ENCODE peak calls at places on chromosomes 3 and 15, in ten cellular contexts. D is WTC11; U is activated T-cell treated with anti-CD3 and anti-CD28 coated beads, Interleukin-2, amount 50 U/mL, for 1 hour; P is stimulated activated CD8-positive, alpha-beta memory T cell treated with anti-CD3 and anti-CD28 coated beads, Interleukin-15, amount 100 ng/mL, for 4 hours; G is GM03348; W is NCI-H1092; K is stomach; O is bronchial epithelial cell; Y is hypothalamus; T is heart left ventricle. R is an unnamed sample.

GRCh38 chr3:10393514-10393913 is 72.6 kb upstream of the SEC13 start:
- DNase-seq in D (no peak), U (no peak), P (no peak), G (no peak), W (no peak), K (no peak), O (no peak), Y (no peak), T (no peak), R (no peak)

GRCh38 chr15:59792359-59792758 is 103.2 kb upstream of the BNIP2 start:
- DNase-seq in D (no peak), U (peak), P (no peak), G (no peak), W (no peak), K (no peak), O (no peak), Y (no peak), T (no peak), R (no peak)

GRCh38 chr3:73210759-73211158 is 149.3 kb downstream of the EBLN2 start:
- DNase-seq in D (no peak), U (no peak), P (no peak), G (no peak), W (no peak), K (no peak), O (no peak), Y (no peak), T (no peak), R (no peak)

GRCh38 chr15:29364429-29365078 is 94.9 kb upstream of the NSMCE3 start:
- DNase-seq in D (peak), U (no peak), P (no peak), G (peak), W (no peak), K (no peak), O (peak), Y (no peak), T (no peak), R (peak)

GRCh38 chr3:122609798-122610559 is 32.5 kb downstream of the PARP15 start:
- DNase-seq in D (no peak), U (no peak), P (no peak), G (peak), W (no peak), K (no peak), O (peak), Y (no peak), T (no peak), R (peak)

GRCh38 chr3:143814358-143814968 is 33.8 kb downstream of the SLC9A9 start:
- DNase-seq in D (no peak), U (no peak), P (no peak), G (no peak), W (no peak), K (no peak), O (no peak), Y (no peak), T (no peak), R (no peak)

GRCh38 chr15:38144921-38145320 is 107.7 kb upstream of the SPRED1 start:
- DNase-seq in D (no peak), U (no peak), P (no peak), G (peak), W (no peak), K (no peak), O (peak), Y (no peak), T (no peak), R (peak)

GRCh38 chr3:55012091-55012490 is 84.2 kb upstream of the LRTM1 start:
- DNase-seq in D (no peak), U (no peak), P (no peak), G (no peak), W (no peak), K (no peak), O (no peak), Y (no peak), T (no peak), R (no peak)

GRCh38 chr3:5188419-5189405 is 1.2 kb downstream of the EDEM1 start:
- DNase-seq in D (no peak), U (peak), P (peak), G (peak), W (no peak), K (peak), O (peak), Y (no peak), T (no peak), R (no peak)

GRCh38 chr15:97077930-97078329 is 747.4 kb downstream of the NR2F2 start:
- DNase-seq in D (no peak), U (no peak), P (no peak), G (no peak), W (no peak), K (no peak), O (no peak), Y (no peak), T (no peak), R (no peak)

GRCh38 chr3:129756871-129757270 is 136.6 kb downstream of the TMCC1 start:
- DNase-seq in D (no peak), U (no peak), P (no peak), G (peak), W (no peak), K (no peak), O (no peak), Y (no peak), T (no peak), R (no peak)

GRCh38 chr3:150307862-150308261 is 100.2 kb upstream of the TSC22D2 start:
- DNase-seq in D (no peak), U (no peak), P (no peak), G (no peak), W (no peak), K (no peak), O (no peak), Y (no peak), T (no peak), R (no peak)

GRCh38 chr3:12679468-12679867 is 15.6 kb upstream of the RAF1 start:
- DNase-seq in D (no peak), U (no peak), P (no peak), G (peak), W (no peak), K (no peak), O (peak), Y (no peak), T (peak), R (peak)

GRCh38 chr3:64651286-64651685 is 36.5 kb downstream of the ADAMTS9 start:
- DNase-seq in D (no peak), U (no peak), P (no peak), G (no peak), W (no peak), K (no peak), O (no peak), Y (no peak), T (no peak), R (no peak)

GRCh38 chr3:39108309-39108708 is 829 bp downstream of the TTC21A start:
- DNase-seq in D (no peak), U (no peak), P (no peak), G (no peak), W (no peak), K (no peak), O (no peak), Y (no peak), T (no peak), R (no peak)

GRCh38 chr15:90871097-90871715 is 2.8 kb downstream of the FURIN start:
- DNase-seq in D (peak), U (peak), P (no peak), G (peak), W (no peak), K (no peak), O (no peak), Y (peak), T (no peak), R (no peak)

GRCh38 chr15:77665530-77666295 is 33.0 kb upstream of the LINGO1 start:
- DNase-seq in D (no peak), U (no peak), P (no peak), G (no peak), W (no peak), K (no peak), O (no peak), Y (no peak), T (no peak), R (no peak)

GRCh38 chr15:100338971-100339444 is 2.8 kb downstream of the ADAMTS17 start:
- DNase-seq in D (peak), U (peak), P (no peak), G (peak), W (peak), K (peak), O (peak), Y (no peak), T (peak), R (peak)

GRCh38 chr3:7309707-7310106 is 448.8 kb downstream of the GRM7 start:
- DNase-seq in D (no peak), U (no peak), P (no peak), G (no peak), W (no peak), K (no peak), O (no peak), Y (no peak), T (peak), R (no peak)

GRCh38 chr15:41893422-41894250 is at the start of gene SPTBN5:
- DNase-seq in D (no peak), U (no peak), P (no peak), G (no peak), W (no peak), K (no peak), O (peak), Y (no peak), T (no peak), R (no peak)

GRCh38 chr3:127953636-127954035 is 38.6 kb downstream of the KBTBD12 start:
- DNase-seq in D (no peak), U (no peak), P (no peak), G (peak), W (no peak), K (no peak), O (peak), Y (no peak), T (no peak), R (peak)

GRCh38 chr3:195213639-195214315 is 57.2 kb downstream of the XXYLT1 start:
- DNase-seq in D (no peak), U (no peak), P (no peak), G (no peak), W (no peak), K (no peak), O (no peak), Y (no peak), T (no peak), R (no peak)

GRCh38 chr15:73175382-73175781 is 123.1 kb downstream of the NEO1 start:
- DNase-seq in D (no peak), U (no peak), P (no peak), G (no peak), W (no peak), K (no peak), O (no peak), Y (no peak), T (no peak), R (no peak)

GRCh38 chr3:125059488-125060245 is 3.9 kb upstream of the HEG1 start:
- DNase-seq in D (no peak), U (no peak), P (no peak), G (no peak), W (no peak), K (no peak), O (no peak), Y (no peak), T (no peak), R (no peak)

GRCh38 chr3:186374370-186374769 is 12.3 kb upstream of the DGKG start:
- DNase-seq in D (no peak), U (no peak), P (no peak), G (no peak), W (no peak), K (no peak), O (no peak), Y (no peak), T (no peak), R (no peak)

GRCh38 chr15:64275934-64276333 is 80.0 kb downstream of the CSNK1G1 start:
- DNase-seq in D (no peak), U (no peak), P (no peak), G (no peak), W (no peak), K (no peak), O (no peak), Y (no peak), T (no peak), R (no peak)

GRCh38 chr3:41095702-41096101 is 103.6 kb upstream of the CTNNB1 start:
- DNase-seq in D (no peak), U (no peak), P (no peak), G (no peak), W (no peak), K (no peak), O (no peak), Y (no peak), T (no peak), R (no peak)

GRCh38 chr3:196219194-196219969 is 3.0 kb downstream of the SLC51A start:
- DNase-seq in D (no peak), U (peak), P (peak), G (peak), W (peak), K (no peak), O (peak), Y (no peak), T (peak), R (peak)

GRCh38 chr15:65945616-65946015 is 76.3 kb downstream of the RAB11A start:
- DNase-seq in D (peak), U (no peak), P (no peak), G (no peak), W (no peak), K (no peak), O (no peak), Y (no peak), T (no peak), R (no peak)

GRCh38 chr15:58182460-58183163 is 44.4 kb downstream of the AQP9 start:
- DNase-seq in D (peak), U (peak), P (no peak), G (peak), W (peak), K (peak), O (peak), Y (peak), T (peak), R (no peak)

GRCh38 chr15:53710906-53711305 is 48.6 kb downstream of the WDR72 start:
- DNase-seq in D (no peak), U (no peak), P (no peak), G (no peak), W (no peak), K (no peak), O (no peak), Y (no peak), T (no peak), R (no peak)

GRCh38 chr3:142929109-142929508 is 34.4 kb downstream of the PAQR9 start:
- DNase-seq in D (peak), U (no peak), P (no peak), G (peak), W (no peak), K (peak), O (peak), Y (no peak), T (no peak), R (no peak)

GRCh38 chr3:106836906-106837305 is 540.3 kb upstream of the CCDC54 start:
- DNase-seq in D (no peak), U (no peak), P (no peak), G (no peak), W (no peak), K (no peak), O (no peak), Y (no peak), T (no peak), R (no peak)

GRCh38 chr3:25294406-25294805 is 133.7 kb upstream of the RARB start:
- DNase-seq in D (no peak), U (no peak), P (no peak), G (no peak), W (no peak), K (no peak), O (no peak), Y (no peak), T (no peak), R (no peak)

GRCh38 chr3:179401561-179401960 is 49.7 kb downstream of the GNB4 start:
- DNase-seq in D (no peak), U (no peak), P (no peak), G (no peak), W (no peak), K (no peak), O (no peak), Y (no peak), T (no peak), R (no peak)

GRCh38 chr3:72265250-72265649 is 480.3 kb upstream of the PROK2 start:
- DNase-seq in D (no peak), U (no peak), P (no peak), G (peak), W (no peak), K (no peak), O (peak), Y (no peak), T (no peak), R (no peak)

GRCh38 chr15:35673093-35673573 is 127.2 kb upstream of the DPH6 start:
- DNase-seq in D (no peak), U (no peak), P (no peak), G (no peak), W (no peak), K (peak), O (no peak), Y (no peak), T (peak), R (no peak)

GRCh38 chr3:46110701-46111493 is 83.6 kb upstream of the XCR1 start:
- DNase-seq in D (no peak), U (no peak), P (no peak), G (no peak), W (no peak), K (no peak), O (peak), Y (no peak), T (no peak), R (peak)

R was measured in foreskin keratinocyte.